ENCODE peak calls at places on chromosomes 5 and 9, in five cellular contexts. J is A673, A is A549, H is WERI-Rb-1, Z is foreskin fibroblast. W is an unnamed sample.

GRCh38 chr9:19470567-19470966 is 61.8 kb downstream of the ACER2 start:
- DNase-seq in Z (no peak), A (no peak), H (no peak), J (no peak), W (no peak)

GRCh38 chr5:848671-849111 is 2.1 kb downstream of the ZDHHC11 start:
- DNase-seq in H (no peak), Z (no peak), J (no peak), A (no peak), W (no peak)

GRCh38 chr5:167835146-167835545 is 456.3 kb upstream of the WWC1 start:
- DNase-seq in J (peak), H (no peak), A (no peak), Z (no peak), W (no peak)

GRCh38 chr5:140143521-140144258 is 18.0 kb downstream of the IGIP start:
- DNase-seq in H (no peak), A (no peak), J (no peak), Z (no peak), W (no peak)

GRCh38 chr9:109139851-109140250 is 20.1 kb upstream of the TMEM245 start:
- DNase-seq in H (no peak), A (no peak), J (no peak), Z (no peak), W (no peak)

GRCh38 chr5:138240690-138241385 is 27.7 kb upstream of the CDC23 start:
- DNase-seq in J (no peak), Z (no peak), H (no peak), A (no peak), W (no peak)

GRCh38 chr9:76588320-76588719 is 129.3 kb downstream of the GCNT1 start:
- DNase-seq in H (no peak), J (no peak), A (no peak), Z (no peak), W (no peak)

GRCh38 chr5:14062178-14062577 is 81.0 kb upstream of the TRIO start:
- DNase-seq in Z (peak), J (no peak), A (no peak), H (no peak), W (peak)

GRCh38 chr5:132813599-132814440 is 718 bp downstream of the SOWAHA start:
- DNase-seq in A (peak), J (peak), Z (no peak), H (peak), W (no peak)

GRCh38 chr9:24652181-24652580 is 106.5 kb upstream of the IZUMO3 start:
- DNase-seq in A (no peak), J (no peak), Z (no peak), H (no peak), W (no peak)

GRCh38 chr9:130110596-130111021 is 56.9 kb downstream of the GPR107 start:
- DNase-seq in A (no peak), J (peak), H (no peak), Z (no peak), W (peak)

GRCh38 chr9:134286513-134287245 is 39.6 kb upstream of the RXRA start:
- DNase-seq in A (no peak), H (no peak), J (no peak), Z (no peak), W (no peak)

GRCh38 chr5:119309290-119309818 is 46.5 kb upstream of the TNFAIP8 start:
- DNase-seq in J (no peak), H (no peak), A (no peak), Z (no peak), W (no peak)

GRCh38 chr5:1555011-1555807 is 31.4 kb upstream of the LPCAT1 start:
- DNase-seq in Z (peak), A (peak), J (no peak), H (no peak), W (no peak)

GRCh38 chr9:89529243-89530030 is 31.5 kb upstream of the SEMA4D start:
- DNase-seq in H (no peak), J (no peak), Z (no peak), A (no peak), W (no peak)

GRCh38 chr9:105299190-105299854 is 54.9 kb downstream of the SLC44A1 start:
- DNase-seq in H (no peak), A (peak), Z (peak), J (no peak), W (peak)

GRCh38 chr5:74685979-74686631 is 1.1 kb downstream of the HEXB start:
- DNase-seq in H (no peak), Z (no peak), A (no peak), J (no peak), W (peak)

GRCh38 chr5:67475489-67475888 is 278.9 kb upstream of the CD180 start:
- DNase-seq in H (no peak), A (no peak), Z (peak), J (no peak), W (no peak)
- H3K4me3 ChIP-seq in H (no peak), A (no peak), Z (no peak), J (no peak), W (no peak)

DNA sequence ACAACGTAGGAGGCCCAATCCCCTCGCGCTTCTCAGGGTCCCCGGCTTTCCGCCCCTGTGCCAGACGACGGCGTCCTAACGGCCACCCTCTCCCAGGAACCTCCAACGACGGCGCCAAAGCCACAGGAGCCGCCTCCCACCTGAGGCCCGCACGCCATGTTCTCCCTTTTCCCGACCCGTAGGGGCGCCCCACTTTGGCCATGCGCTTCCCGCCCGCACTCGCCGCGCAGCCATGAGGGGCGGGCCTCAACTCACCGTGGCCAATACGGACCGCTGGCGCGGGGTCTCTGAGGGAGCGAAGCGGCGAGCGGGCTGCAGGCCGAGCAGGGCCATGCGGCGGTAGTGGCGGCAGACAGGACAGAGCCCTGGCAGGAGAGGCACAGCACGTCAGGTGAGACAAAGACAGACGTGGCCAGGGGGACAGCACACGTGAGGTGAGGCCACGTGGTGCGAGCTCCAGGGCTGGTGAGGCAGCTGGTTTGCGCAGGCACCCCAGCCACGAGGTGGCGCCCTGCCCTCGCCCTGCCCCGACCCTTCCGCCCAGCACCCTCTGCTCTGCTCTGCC is 1005.5 kb upstream of the PTPRD start:
- DNase-seq in Z (no peak), J (no peak), A (no peak), H (no peak), W (no peak)
- TF ChIP-seq CTCF in Z (no peak), J (no peak), A (no peak), H (no peak), W (no peak)

DNA sequence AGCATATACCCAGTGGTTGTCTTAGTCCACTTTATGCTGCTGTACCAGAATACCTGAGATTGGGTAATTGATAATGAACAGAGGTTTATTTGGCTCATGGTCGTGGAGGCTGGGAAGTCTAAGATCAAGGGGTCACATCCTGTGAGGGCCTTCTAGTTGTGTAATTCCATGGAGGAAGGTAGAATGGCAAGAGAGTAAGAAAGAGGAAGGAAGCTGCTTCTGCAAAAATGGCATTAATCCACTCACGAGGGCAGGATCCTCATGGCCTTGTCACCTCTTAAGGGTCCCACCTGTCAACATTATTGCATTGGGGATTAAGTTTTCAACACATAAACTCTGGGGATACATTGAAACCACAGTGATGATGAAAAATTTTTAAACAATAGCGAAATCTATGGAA is 17.0 kb downstream of the BTNL8 start:
- DNase-seq in A (no peak), Z (no peak), H (no peak), J (no peak), W (no peak)
- H3K4me3 ChIP-seq in A (no peak), Z (no peak), H (no peak), J (no peak), W (no peak)

GRCh38 chr9:114141553-114142548 is 13.5 kb upstream of the COL27A1 start:
- DNase-seq in Z (peak), J (peak), A (no peak), H (peak), W (peak)
- TF ChIP-seq CTCF in Z (no peak), J (no peak), A (no peak), H (no peak), W (no peak)

GRCh38 chr9:136703231-136703870 is 9.0 kb upstream of the DIPK1B start:
- DNase-seq in J (no peak), Z (no peak), H (peak), A (no peak), W (no peak)

GRCh38 chr9:136700309-136700708 is 12.1 kb upstream of the DIPK1B start:
- DNase-seq in J (no peak), Z (peak), A (no peak), H (no peak), W (peak)

GRCh38 chr9:136698681-136699246 is 11.5 kb upstream of the AGPAT2 start:
- DNase-seq in H (no peak), J (no peak), A (no peak), Z (no peak), W (no peak)

GRCh38 chr9:136701665-136702048 is 10.7 kb upstream of the DIPK1B start:
- DNase-seq in J (no peak), H (no peak), Z (no peak), A (no peak), W (no peak)

GRCh38 chr9:136700959-136701664 is 11.3 kb upstream of the DIPK1B start:
- DNase-seq in J (no peak), Z (no peak), H (no peak), A (no peak), W (no peak)
- H3K4me3 ChIP-seq in J (no peak), Z (no peak), H (no peak), A (no peak), W (no peak)

DNA sequence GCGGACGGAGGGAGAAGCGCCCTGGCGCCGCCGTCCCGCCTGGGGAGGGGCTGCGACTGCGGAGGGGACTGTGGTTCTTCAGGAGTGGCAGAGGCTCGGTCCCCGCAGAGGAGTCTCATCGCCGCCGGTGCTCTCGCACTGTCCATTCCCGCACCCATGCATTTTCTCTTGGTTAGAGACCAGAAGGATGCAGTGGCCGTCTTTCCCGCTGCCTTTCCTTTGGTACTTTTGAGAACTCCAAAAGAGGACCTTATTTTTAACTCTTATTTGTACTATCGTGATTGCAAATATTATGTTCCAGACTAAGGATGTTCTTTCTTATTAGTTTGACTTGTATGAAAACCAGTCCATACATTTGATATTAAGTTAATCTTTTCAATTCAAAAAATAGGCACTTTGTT is 611 bp downstream of the ZFYVE16 start:
- DNase-seq in Z (peak), H (peak), J (peak), A (peak), W (peak)
- TF ChIP-seq CTCF in Z (peak), H (peak), J (no peak), A (no peak), W (peak)

GRCh38 chr5:61329729-61330128 is 2.3 kb upstream of the ZSWIM6 start:
- DNase-seq in Z (no peak), A (peak), J (peak), H (no peak), W (no peak)
- H3K4me3 ChIP-seq in Z (peak), A (peak), J (peak), H (peak), W (peak)